ENCODE peak calls at places on chromosomes 16 and 17, in five cellular contexts. E is stimulated activated CD8-positive, alpha-beta memory T cell treated with anti-CD3 and anti-CD28 coated beads, Interleukin-4, amount 100 ng/mL, for 48 hours; L is activated naive CD4-positive, alpha-beta T cell treated with Interleukin-2 at 50 U/mL for 16 hours; Q is amniotic stem cell; F is AG20443. B is an unnamed sample.
A peak's percentile ranks its signal among the peaks of the same experiment; 100 is the strongest.

GRCh38 chr17:82551779-82552457 is 32.4 kb downstream of the FOXK2 start:
- DNase-seq in E (peak; percentile 80), L (peak; percentile 76), Q (peak; percentile 35), F (peak; percentile 94), B (peak; percentile 86)

GRCh38 chr16:49952386-49952785 is 72.6 kb upstream of the CNEP1R1 start:
- DNase-seq in E (no peak), L (no peak), Q (no peak), F (no peak), B (peak; percentile 26)

GRCh38 chr16:88911148-88911945 is 44.9 kb upstream of the PABPN1L start:
- DNase-seq in E (no peak), L (no peak), Q (no peak), F (no peak), B (no peak)

GRCh38 chr16:79639576-79640311 is 39.2 kb upstream of the MAF start:
- DNase-seq in E (no peak), L (peak; percentile 35), Q (no peak), F (no peak), B (no peak)

GRCh38 chr16:86231996-86232350 is 278.4 kb upstream of the FOXF1 start:
- DNase-seq in E (no peak), L (no peak), Q (no peak), F (no peak), B (no peak)

GRCh38 chr17:27407916-27408846 is 48.1 kb upstream of the KSR1 start:
- DNase-seq in E (no peak), L (no peak), Q (peak; percentile 55), F (peak; percentile 81), B (peak; percentile 80)

GRCh38 chr16:10126686-10127085 is 55.5 kb downstream of the GRIN2A start:
- DNase-seq in E (no peak), L (no peak), Q (no peak), F (no peak), B (no peak)

GRCh38 chr16:28161626-28162025 is 50.1 kb downstream of the XPO6 start:
- DNase-seq in E (no peak), L (no peak), Q (no peak), F (no peak), B (no peak)

B was measured in myocyte.